ENCODE peak calls at places on chromosome 21, in six cellular contexts. One of them, this sample, is unnamed.
A peak's percentile ranks its signal among the peaks of the same experiment; 100 is the strongest.

GRCh38 chr21:37074195-37074510 is 1.1 kb downstream of the TTC3 start:
- DNase-seq in heart left ventricle: no peak
- DNase-seq in body of pancreas: no peak
- DNase-seq in stomach: no peak
- DNase-seq in tibial nerve: no peak
- DNase-seq in heart right ventricle: no peak
- DNase-seq in this sample: no peak

GRCh38 chr21:36847189-36847588 is 119.3 kb downstream of the HLCS start:
- DNase-seq in heart left ventricle: no peak
- DNase-seq in body of pancreas: no peak
- DNase-seq in stomach: no peak
- DNase-seq in tibial nerve: no peak
- DNase-seq in heart right ventricle: no peak
- DNase-seq in this sample: no peak

GRCh38 chr21:25080161-25080560 is 527.1 kb downstream of the MRPL39 start:
- DNase-seq in heart left ventricle: no peak
- DNase-seq in body of pancreas: no peak
- DNase-seq in stomach: no peak
- DNase-seq in tibial nerve: no peak
- DNase-seq in heart right ventricle: no peak
- DNase-seq in this sample: no peak

GRCh38 chr21:24456358-24456757 is 1150.9 kb downstream of the MRPL39 start:
- DNase-seq in heart left ventricle: no peak
- DNase-seq in body of pancreas: no peak
- DNase-seq in stomach: no peak
- DNase-seq in tibial nerve: no peak
- DNase-seq in heart right ventricle: no peak
- DNase-seq in this sample: no peak

GRCh38 chr21:39137248-39138186 is 45.7 kb downstream of the PSMG1 start:
- DNase-seq in heart left ventricle: no peak
- DNase-seq in body of pancreas: no peak
- DNase-seq in stomach: no peak
- DNase-seq in tibial nerve: no peak
- DNase-seq in heart right ventricle: no peak
- DNase-seq in this sample: no peak

GRCh38 chr21:26148834-26149354 is 21.7 kb downstream of the APP start:
- DNase-seq in heart left ventricle: no peak
- DNase-seq in body of pancreas: no peak
- DNase-seq in stomach: no peak
- DNase-seq in tibial nerve: no peak
- DNase-seq in heart right ventricle: no peak
- DNase-seq in this sample: no peak

GRCh38 chr21:38574895-38575294 is 76.6 kb upstream of the ERG start:
- DNase-seq in heart left ventricle: no peak
- DNase-seq in body of pancreas: no peak
- DNase-seq in stomach: no peak
- DNase-seq in tibial nerve: no peak
- DNase-seq in heart right ventricle: no peak
- DNase-seq in this sample: no peak

GRCh38 chr21:25934771-25935224 is 200.0 kb downstream of the GABPA start:
- DNase-seq in heart left ventricle: peak; percentile 77
- DNase-seq in body of pancreas: peak; percentile 86
- DNase-seq in stomach: peak; percentile 75
- DNase-seq in tibial nerve: peak; percentile 71
- DNase-seq in heart right ventricle: peak; percentile 84
- DNase-seq in this sample: no peak

GRCh38 chr21:17688912-17689874 is 76.5 kb upstream of the BTG3 start:
- DNase-seq in heart left ventricle: peak; percentile 36
- DNase-seq in body of pancreas: peak; percentile 30
- DNase-seq in stomach: peak; percentile 51
- DNase-seq in tibial nerve: peak; percentile 27
- DNase-seq in heart right ventricle: peak; percentile 35
- DNase-seq in this sample: peak; percentile 35

GRCh38 chr21:17387030-17387617 is 125.7 kb upstream of the CXADR start:
- DNase-seq in heart left ventricle: peak; percentile 24
- DNase-seq in body of pancreas: peak; percentile 67
- DNase-seq in stomach: peak; percentile 54
- DNase-seq in tibial nerve: peak; percentile 71
- DNase-seq in heart right ventricle: peak; percentile 47
- DNase-seq in this sample: peak; percentile 31

GRCh38 chr21:16022121-16022520 is 292.3 kb downstream of the USP25 start:
- DNase-seq in heart left ventricle: no peak
- DNase-seq in body of pancreas: no peak
- DNase-seq in stomach: no peak
- DNase-seq in tibial nerve: no peak
- DNase-seq in heart right ventricle: no peak
- DNase-seq in this sample: no peak

GRCh38 chr21:35398366-35398982 is 349.4 kb upstream of the RUNX1 start:
- DNase-seq in heart left ventricle: no peak
- DNase-seq in body of pancreas: no peak
- DNase-seq in stomach: no peak
- DNase-seq in tibial nerve: no peak
- DNase-seq in heart right ventricle: no peak
- DNase-seq in this sample: no peak

GRCh38 chr21:43824250-43824882 is 35.0 kb downstream of the RRP1 start:
- DNase-seq in heart left ventricle: no peak
- DNase-seq in body of pancreas: no peak
- DNase-seq in stomach: no peak
- DNase-seq in tibial nerve: no peak
- DNase-seq in heart right ventricle: no peak
- DNase-seq in this sample: no peak

GRCh38 chr21:36697473-36698159 is 1.3 kb upstream of the SIM2 start:
- DNase-seq in heart left ventricle: no peak
- DNase-seq in body of pancreas: no peak
- DNase-seq in stomach: no peak
- DNase-seq in tibial nerve: no peak
- DNase-seq in heart right ventricle: no peak
- DNase-seq in this sample: no peak

GRCh38 chr21:35619184-35619583 is 441.1 kb downstream of the SETD4 start:
- DNase-seq in heart left ventricle: no peak
- DNase-seq in body of pancreas: no peak
- DNase-seq in stomach: no peak
- DNase-seq in tibial nerve: no peak
- DNase-seq in heart right ventricle: no peak
- DNase-seq in this sample: no peak

GRCh38 chr21:34930971-34931370 is 118.1 kb downstream of the RUNX1 start:
- DNase-seq in heart left ventricle: no peak
- DNase-seq in body of pancreas: no peak
- DNase-seq in stomach: no peak
- DNase-seq in tibial nerve: no peak
- DNase-seq in heart right ventricle: no peak
- DNase-seq in this sample: no peak

GRCh38 chr21:33945652-33946270 is 30.2 kb upstream of the ATP5PO start:
- DNase-seq in heart left ventricle: no peak
- DNase-seq in body of pancreas: no peak
- DNase-seq in stomach: no peak
- DNase-seq in tibial nerve: no peak
- DNase-seq in heart right ventricle: no peak
- DNase-seq in this sample: no peak

GRCh38 chr21:17495680-17496079 is 17.2 kb upstream of the CXADR start:
- DNase-seq in heart left ventricle: no peak
- DNase-seq in body of pancreas: no peak
- DNase-seq in stomach: no peak
- DNase-seq in tibial nerve: no peak
- DNase-seq in heart right ventricle: no peak
- DNase-seq in this sample: no peak

GRCh38 chr21:25214676-25215075 is 392.6 kb downstream of the MRPL39 start:
- DNase-seq in heart left ventricle: no peak
- DNase-seq in body of pancreas: no peak
- DNase-seq in stomach: no peak
- DNase-seq in tibial nerve: no peak
- DNase-seq in heart right ventricle: no peak
- DNase-seq in this sample: no peak

GRCh38 chr21:34204021-34204420 is 130.6 kb downstream of the MRPS6 start:
- DNase-seq in heart left ventricle: no peak
- DNase-seq in body of pancreas: no peak
- DNase-seq in stomach: no peak
- DNase-seq in tibial nerve: no peak
- DNase-seq in heart right ventricle: no peak
- DNase-seq in this sample: no peak

GRCh38 chr21:39161064-39161463 is 22.2 kb downstream of the PSMG1 start:
- DNase-seq in heart left ventricle: no peak
- DNase-seq in body of pancreas: no peak
- DNase-seq in stomach: no peak
- DNase-seq in tibial nerve: no peak
- DNase-seq in heart right ventricle: no peak
- DNase-seq in this sample: no peak

GRCh38 chr21:37193006-37193405 is 74.1 kb downstream of the VPS26C start:
- DNase-seq in heart left ventricle: no peak
- DNase-seq in body of pancreas: no peak
- DNase-seq in stomach: no peak
- DNase-seq in tibial nerve: no peak
- DNase-seq in heart right ventricle: no peak
- DNase-seq in this sample: no peak

GRCh38 chr21:35206141-35207125 is 157.3 kb upstream of the RUNX1 start:
- DNase-seq in heart left ventricle: no peak
- DNase-seq in body of pancreas: no peak
- DNase-seq in stomach: peak; percentile 69
- DNase-seq in tibial nerve: no peak
- DNase-seq in heart right ventricle: no peak
- DNase-seq in this sample: no peak

GRCh38 chr21:29187939-29188338 is 57.5 kb downstream of the MAP3K7CL start:
- DNase-seq in heart left ventricle: no peak
- DNase-seq in body of pancreas: peak; percentile 67
- DNase-seq in stomach: no peak
- DNase-seq in tibial nerve: no peak
- DNase-seq in heart right ventricle: no peak
- DNase-seq in this sample: no peak

GRCh38 chr21:29193907-29194306 is 63.5 kb downstream of the MAP3K7CL start:
- DNase-seq in heart left ventricle: no peak
- DNase-seq in body of pancreas: no peak
- DNase-seq in stomach: no peak
- DNase-seq in tibial nerve: no peak
- DNase-seq in heart right ventricle: no peak
- DNase-seq in this sample: no peak

GRCh38 chr21:29192999-29193563 is 62.6 kb downstream of the MAP3K7CL start:
- DNase-seq in heart left ventricle: no peak
- DNase-seq in body of pancreas: no peak
- DNase-seq in stomach: no peak
- DNase-seq in tibial nerve: no peak
- DNase-seq in heart right ventricle: peak; percentile 15
- DNase-seq in this sample: no peak

GRCh38 chr21:29189358-29189757 is 58.9 kb downstream of the MAP3K7CL start:
- DNase-seq in heart left ventricle: no peak
- DNase-seq in body of pancreas: no peak
- DNase-seq in stomach: no peak
- DNase-seq in tibial nerve: no peak
- DNase-seq in heart right ventricle: no peak
- DNase-seq in this sample: no peak

GRCh38 chr21:29190920-29191319 is 60.5 kb downstream of the MAP3K7CL start:
- DNase-seq in heart left ventricle: no peak
- DNase-seq in body of pancreas: no peak
- DNase-seq in stomach: no peak
- DNase-seq in tibial nerve: no peak
- DNase-seq in heart right ventricle: no peak
- DNase-seq in this sample: no peak
- H3K27ac ChIP-seq in heart left ventricle: peak overlapping the region; percentile 71
- H3K27ac ChIP-seq in body of pancreas: no peak overlapping the region
- H3K27ac ChIP-seq in stomach: no peak overlapping the region
- H3K27ac ChIP-seq in tibial nerve: no peak overlapping the region
- H3K27ac ChIP-seq in heart right ventricle: peak overlapping the region; percentile 80
- H3K27ac ChIP-seq in this sample: no peak overlapping the region

GRCh38 chr21:32422064-32422463 is 9.6 kb downstream of the EVA1C start:
- DNase-seq in heart left ventricle: no peak
- DNase-seq in body of pancreas: no peak
- DNase-seq in stomach: no peak
- DNase-seq in tibial nerve: no peak
- DNase-seq in heart right ventricle: no peak
- DNase-seq in this sample: no peak

GRCh38 chr21:32424674-32425073 is 12.2 kb downstream of the EVA1C start:
- DNase-seq in heart left ventricle: no peak
- DNase-seq in body of pancreas: no peak
- DNase-seq in stomach: no peak
- DNase-seq in tibial nerve: no peak
- DNase-seq in heart right ventricle: no peak
- DNase-seq in this sample: no peak

GRCh38 chr21:32425628-32426027 is 13.1 kb downstream of the EVA1C start:
- DNase-seq in heart left ventricle: no peak
- DNase-seq in body of pancreas: no peak
- DNase-seq in stomach: no peak
- DNase-seq in tibial nerve: no peak
- DNase-seq in heart right ventricle: no peak
- DNase-seq in this sample: no peak

GRCh38 chr21:32423846-32424535 is 11.5 kb downstream of the EVA1C start:
- DNase-seq in heart left ventricle: no peak
- DNase-seq in body of pancreas: no peak
- DNase-seq in stomach: no peak
- DNase-seq in tibial nerve: no peak
- DNase-seq in heart right ventricle: no peak
- DNase-seq in this sample: no peak

DNA sequence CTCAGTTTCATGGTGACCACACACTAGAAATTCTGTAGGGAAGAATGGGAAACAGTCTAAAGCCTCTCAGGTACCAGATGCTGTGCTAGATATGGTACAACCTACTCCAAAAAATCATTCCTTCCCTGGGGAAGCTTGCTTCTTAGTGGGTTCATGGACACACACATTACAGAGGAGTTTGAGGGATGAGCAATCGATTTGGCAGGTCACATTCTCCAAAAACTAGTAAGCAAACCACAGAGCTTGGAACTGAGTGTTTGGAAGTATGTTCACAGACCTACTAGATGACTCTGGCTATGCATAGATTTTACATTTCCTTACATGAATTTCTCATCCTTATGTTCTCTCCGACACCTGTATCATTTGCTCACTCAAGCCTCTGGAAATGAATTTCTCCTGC is 10.8 kb downstream of the EVA1C start:
- DNase-seq in heart left ventricle: no peak
- DNase-seq in body of pancreas: no peak
- DNase-seq in stomach: no peak
- DNase-seq in tibial nerve: no peak
- DNase-seq in heart right ventricle: no peak
- DNase-seq in this sample: no peak
- H3K27ac ChIP-seq in heart left ventricle: no peak overlapping the region
- H3K27ac ChIP-seq in body of pancreas: no peak overlapping the region
- H3K27ac ChIP-seq in stomach: no peak overlapping the region
- H3K27ac ChIP-seq in tibial nerve: peak overlapping the region; percentile 86
- H3K27ac ChIP-seq in heart right ventricle: no peak overlapping the region
- H3K27ac ChIP-seq in this sample: no peak overlapping the region

GRCh38 chr21:31261759-31262158 is 82.3 kb downstream of the TIAM1 start:
- DNase-seq in heart left ventricle: no peak
- DNase-seq in body of pancreas: no peak
- DNase-seq in stomach: no peak
- DNase-seq in tibial nerve: no peak
- DNase-seq in heart right ventricle: no peak
- DNase-seq in this sample: no peak
- H3K27ac ChIP-seq in heart left ventricle: no peak overlapping the region
- H3K27ac ChIP-seq in body of pancreas: no peak overlapping the region
- H3K27ac ChIP-seq in stomach: no peak overlapping the region
- H3K27ac ChIP-seq in tibial nerve: no peak overlapping the region
- H3K27ac ChIP-seq in heart right ventricle: no peak overlapping the region
- H3K27ac ChIP-seq in this sample: no peak overlapping the region

DNA sequence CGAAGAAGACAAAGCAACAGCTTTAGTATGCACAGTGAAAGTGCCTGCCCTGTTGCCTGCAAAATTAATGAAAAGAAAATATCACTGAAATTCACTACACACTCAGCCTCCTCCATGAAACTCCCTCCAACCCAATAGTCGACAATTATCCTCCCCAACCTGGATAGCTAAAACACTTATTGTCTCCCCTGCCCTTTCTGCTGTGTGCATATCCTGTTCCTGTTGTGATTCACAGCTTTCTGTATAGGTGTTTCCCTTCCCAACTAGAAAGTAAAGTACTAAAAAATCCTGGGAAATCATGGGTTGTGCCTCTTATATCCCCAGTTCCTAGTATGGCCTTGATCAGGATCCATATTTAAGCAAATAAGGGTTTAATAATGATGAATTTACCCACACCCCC is 412.1 kb downstream of the LTN1 start:
- DNase-seq in heart left ventricle: no peak
- DNase-seq in body of pancreas: no peak
- DNase-seq in stomach: no peak
- DNase-seq in tibial nerve: no peak
- DNase-seq in heart right ventricle: no peak
- DNase-seq in this sample: no peak
- H3K27ac ChIP-seq in heart left ventricle: no peak overlapping the region
- H3K27ac ChIP-seq in body of pancreas: no peak overlapping the region
- H3K27ac ChIP-seq in stomach: no peak overlapping the region
- H3K27ac ChIP-seq in tibial nerve: no peak overlapping the region
- H3K27ac ChIP-seq in heart right ventricle: peak overlapping the region; percentile 28
- H3K27ac ChIP-seq in this sample: no peak overlapping the region